ENCODE peak calls at places on chromosomes 2 and 18, in eight cellular contexts. One of them, this sample, is unnamed.

GRCh38 chr2:111140815-111141214 is 20.1 kb downstream of the BCL2L11 start:
- DNase-seq in BJ: no peak
- DNase-seq in IMR-90: no peak
- DNase-seq in PC-9: no peak
- DNase-seq in GM12864: no peak
- DNase-seq in left lung: no peak
- DNase-seq in neural progenitor cell: no peak
- DNase-seq in lung: no peak
- DNase-seq in this sample: no peak

GRCh38 chr18:70124139-70124538 is 81.3 kb downstream of the RTTN start:
- DNase-seq in BJ: no peak
- DNase-seq in IMR-90: no peak
- DNase-seq in PC-9: no peak
- DNase-seq in GM12864: no peak
- DNase-seq in left lung: no peak
- DNase-seq in neural progenitor cell: no peak
- DNase-seq in lung: no peak
- DNase-seq in this sample: no peak

GRCh38 chr2:160257015-160257741 is 57.1 kb upstream of the ITGB6 start:
- DNase-seq in BJ: no peak
- DNase-seq in IMR-90: no peak
- DNase-seq in PC-9: peak
- DNase-seq in GM12864: no peak
- DNase-seq in left lung: no peak
- DNase-seq in neural progenitor cell: no peak
- DNase-seq in lung: no peak
- DNase-seq in this sample: peak

GRCh38 chr2:159064446-159065301 is 96.2 kb downstream of the TANC1 start:
- DNase-seq in BJ: no peak
- DNase-seq in IMR-90: peak
- DNase-seq in PC-9: no peak
- DNase-seq in GM12864: no peak
- DNase-seq in left lung: no peak
- DNase-seq in neural progenitor cell: peak
- DNase-seq in lung: no peak
- DNase-seq in this sample: no peak

GRCh38 chr2:217794133-217794986 is 208.4 kb downstream of the TNS1 start:
- DNase-seq in BJ: no peak
- DNase-seq in IMR-90: no peak
- DNase-seq in PC-9: no peak
- DNase-seq in GM12864: no peak
- DNase-seq in left lung: no peak
- DNase-seq in neural progenitor cell: no peak
- DNase-seq in lung: peak
- DNase-seq in this sample: no peak

GRCh38 chr2:173130521-173131467 is 55.1 kb downstream of the MAP3K20 start:
- DNase-seq in BJ: no peak
- DNase-seq in IMR-90: no peak
- DNase-seq in PC-9: no peak
- DNase-seq in GM12864: no peak
- DNase-seq in left lung: no peak
- DNase-seq in neural progenitor cell: no peak
- DNase-seq in lung: no peak
- DNase-seq in this sample: no peak

GRCh38 chr2:71452565-71452964 is 796 bp upstream of the DYSF start:
- DNase-seq in BJ: no peak
- DNase-seq in IMR-90: peak
- DNase-seq in PC-9: peak
- DNase-seq in GM12864: no peak
- DNase-seq in left lung: peak
- DNase-seq in neural progenitor cell: peak
- DNase-seq in lung: no peak
- DNase-seq in this sample: no peak

GRCh38 chr2:44100351-44100750 is 68.3 kb upstream of the PPM1B start:
- DNase-seq in BJ: peak
- DNase-seq in IMR-90: peak
- DNase-seq in PC-9: peak
- DNase-seq in GM12864: no peak
- DNase-seq in left lung: no peak
- DNase-seq in neural progenitor cell: no peak
- DNase-seq in lung: peak
- DNase-seq in this sample: peak

GRCh38 chr2:202344178-202344577 is 31.9 kb upstream of the BMPR2 start:
- DNase-seq in BJ: no peak
- DNase-seq in IMR-90: peak
- DNase-seq in PC-9: no peak
- DNase-seq in GM12864: no peak
- DNase-seq in left lung: no peak
- DNase-seq in neural progenitor cell: no peak
- DNase-seq in lung: no peak
- DNase-seq in this sample: no peak

GRCh38 chr2:23617817-23618216 is 232.8 kb downstream of the KLHL29 start:
- DNase-seq in BJ: no peak
- DNase-seq in IMR-90: no peak
- DNase-seq in PC-9: no peak
- DNase-seq in GM12864: no peak
- DNase-seq in left lung: no peak
- DNase-seq in neural progenitor cell: no peak
- DNase-seq in lung: no peak
- DNase-seq in this sample: no peak

GRCh38 chr2:39517622-39518021 is 80.5 kb upstream of the MAP4K3 start:
- DNase-seq in BJ: no peak
- DNase-seq in IMR-90: no peak
- DNase-seq in PC-9: no peak
- DNase-seq in GM12864: no peak
- DNase-seq in left lung: no peak
- DNase-seq in neural progenitor cell: no peak
- DNase-seq in lung: no peak
- DNase-seq in this sample: no peak

GRCh38 chr2:15869396-15869795 is 71.0 kb upstream of the MYCN start:
- DNase-seq in BJ: no peak
- DNase-seq in IMR-90: no peak
- DNase-seq in PC-9: no peak
- DNase-seq in GM12864: no peak
- DNase-seq in left lung: no peak
- DNase-seq in neural progenitor cell: no peak
- DNase-seq in lung: no peak
- DNase-seq in this sample: no peak

GRCh38 chr2:47506024-47506423 is 103.1 kb downstream of the MSH2 start:
- DNase-seq in BJ: no peak
- DNase-seq in IMR-90: no peak
- DNase-seq in PC-9: no peak
- DNase-seq in GM12864: no peak
- DNase-seq in left lung: no peak
- DNase-seq in neural progenitor cell: no peak
- DNase-seq in lung: no peak
- DNase-seq in this sample: no peak

GRCh38 chr2:100831158-100831715 is 11.3 kb downstream of the NPAS2 start:
- DNase-seq in BJ: no peak
- DNase-seq in IMR-90: peak
- DNase-seq in PC-9: no peak
- DNase-seq in GM12864: no peak
- DNase-seq in left lung: no peak
- DNase-seq in neural progenitor cell: no peak
- DNase-seq in lung: no peak
- DNase-seq in this sample: no peak

GRCh38 chr2:33528551-33528950 is 52.1 kb downstream of the RASGRP3 start:
- DNase-seq in BJ: no peak
- DNase-seq in IMR-90: no peak
- DNase-seq in PC-9: no peak
- DNase-seq in GM12864: no peak
- DNase-seq in left lung: no peak
- DNase-seq in neural progenitor cell: no peak
- DNase-seq in lung: no peak
- DNase-seq in this sample: no peak

GRCh38 chr2:4354164-4354563 is 650.8 kb downstream of the DCDC2C start:
- DNase-seq in BJ: no peak
- DNase-seq in IMR-90: no peak
- DNase-seq in PC-9: no peak
- DNase-seq in GM12864: no peak
- DNase-seq in left lung: no peak
- DNase-seq in neural progenitor cell: no peak
- DNase-seq in lung: no peak
- DNase-seq in this sample: no peak

GRCh38 chr2:67446504-67446911 is 49.4 kb downstream of the ETAA1 start:
- DNase-seq in BJ: no peak
- DNase-seq in IMR-90: peak
- DNase-seq in PC-9: peak
- DNase-seq in GM12864: no peak
- DNase-seq in left lung: no peak
- DNase-seq in neural progenitor cell: no peak
- DNase-seq in lung: no peak
- DNase-seq in this sample: no peak

GRCh38 chr2:127105656-127106456 is 1.1 kb downstream of the BIN1 start:
- DNase-seq in BJ: no peak
- DNase-seq in IMR-90: peak
- DNase-seq in PC-9: peak
- DNase-seq in GM12864: no peak
- DNase-seq in left lung: peak
- DNase-seq in neural progenitor cell: peak
- DNase-seq in lung: no peak
- DNase-seq in this sample: no peak

GRCh38 chr2:168781191-168781818 is 21.1 kb upstream of the NOSTRIN start:
- DNase-seq in BJ: no peak
- DNase-seq in IMR-90: no peak
- DNase-seq in PC-9: no peak
- DNase-seq in GM12864: no peak
- DNase-seq in left lung: no peak
- DNase-seq in neural progenitor cell: no peak
- DNase-seq in lung: no peak
- DNase-seq in this sample: no peak

GRCh38 chr18:58572181-58572580 is 56.7 kb downstream of the ALPK2 start:
- DNase-seq in BJ: peak
- DNase-seq in IMR-90: peak
- DNase-seq in PC-9: no peak
- DNase-seq in GM12864: no peak
- DNase-seq in left lung: no peak
- DNase-seq in neural progenitor cell: no peak
- DNase-seq in lung: no peak
- DNase-seq in this sample: no peak

GRCh38 chr2:202643012-202643858 is 8.5 kb downstream of the FAM117B start:
- DNase-seq in BJ: no peak
- DNase-seq in IMR-90: no peak
- DNase-seq in PC-9: no peak
- DNase-seq in GM12864: no peak
- DNase-seq in left lung: no peak
- DNase-seq in neural progenitor cell: no peak
- DNase-seq in lung: no peak
- DNase-seq in this sample: no peak

GRCh38 chr2:12890481-12890980 is 173.8 kb downstream of the TRIB2 start:
- DNase-seq in BJ: no peak
- DNase-seq in IMR-90: no peak
- DNase-seq in PC-9: no peak
- DNase-seq in GM12864: no peak
- DNase-seq in left lung: no peak
- DNase-seq in neural progenitor cell: no peak
- DNase-seq in lung: no peak
- DNase-seq in this sample: no peak
- H3K4me3 ChIP-seq in BJ: no peak
- H3K4me3 ChIP-seq in IMR-90: no peak
- H3K4me3 ChIP-seq in PC-9: no peak
- H3K4me3 ChIP-seq in GM12864: no peak
- H3K4me3 ChIP-seq in left lung: no peak
- H3K4me3 ChIP-seq in neural progenitor cell: no peak
- H3K4me3 ChIP-seq in lung: no peak
- H3K4me3 ChIP-seq in this sample: no peak

GRCh38 chr2:74954500-74954874 is 4.0 kb upstream of the POLE4 start:
- DNase-seq in BJ: no peak
- DNase-seq in IMR-90: no peak
- DNase-seq in PC-9: no peak
- DNase-seq in GM12864: no peak
- DNase-seq in left lung: no peak
- DNase-seq in neural progenitor cell: no peak
- DNase-seq in lung: no peak
- DNase-seq in this sample: no peak

GRCh38 chr2:74959106-74959751 is 786 bp downstream of the POLE4 start:
- DNase-seq in BJ: no peak
- DNase-seq in IMR-90: no peak
- DNase-seq in PC-9: no peak
- DNase-seq in GM12864: no peak
- DNase-seq in left lung: peak
- DNase-seq in neural progenitor cell: no peak
- DNase-seq in lung: no peak
- DNase-seq in this sample: no peak

GRCh38 chr2:74953796-74954499 is 4.5 kb upstream of the POLE4 start:
- DNase-seq in BJ: no peak
- DNase-seq in IMR-90: no peak
- DNase-seq in PC-9: no peak
- DNase-seq in GM12864: no peak
- DNase-seq in left lung: no peak
- DNase-seq in neural progenitor cell: no peak
- DNase-seq in lung: no peak
- DNase-seq in this sample: no peak

GRCh38 chr2:74957886-74958276 is 562 bp upstream of the POLE4 start:
- DNase-seq in BJ: no peak
- DNase-seq in IMR-90: no peak
- DNase-seq in PC-9: no peak
- DNase-seq in GM12864: no peak
- DNase-seq in left lung: no peak
- DNase-seq in neural progenitor cell: no peak
- DNase-seq in lung: no peak
- DNase-seq in this sample: no peak

GRCh38 chr2:74958277-74959105 is at the start of gene POLE4:
- DNase-seq in BJ: peak
- DNase-seq in IMR-90: peak
- DNase-seq in PC-9: peak
- DNase-seq in GM12864: peak
- DNase-seq in left lung: peak
- DNase-seq in neural progenitor cell: peak
- DNase-seq in lung: peak
- DNase-seq in this sample: peak
- TF ChIP-seq CTCF in BJ: no peak
- TF ChIP-seq CTCF in IMR-90: no peak
- TF ChIP-seq CTCF in PC-9: no peak
- TF ChIP-seq CTCF in GM12864: no peak
- TF ChIP-seq CTCF in left lung: no peak
- TF ChIP-seq CTCF in neural progenitor cell: no peak
- TF ChIP-seq CTCF in lung: no peak
- TF ChIP-seq CTCF in this sample: no peak

DNA sequence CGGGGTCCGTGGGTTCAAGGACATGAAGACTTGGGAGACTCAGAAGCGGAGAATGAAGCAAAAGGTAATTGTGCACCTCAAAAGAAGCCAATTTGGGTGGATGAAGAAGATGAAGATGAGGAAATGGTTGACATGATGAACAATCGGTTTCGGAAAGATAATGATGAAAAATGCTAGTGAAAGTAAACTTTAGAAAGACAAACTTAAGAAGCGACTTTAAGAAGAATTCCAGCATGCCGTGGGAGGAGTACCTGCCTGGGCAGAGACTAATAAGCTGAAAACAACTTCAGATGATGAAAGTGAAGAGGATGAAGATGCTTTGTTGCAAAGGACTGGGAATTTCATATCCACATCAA is 43.5 kb downstream of the PSTPIP2 start:
- DNase-seq in BJ: no peak
- DNase-seq in IMR-90: no peak
- DNase-seq in PC-9: no peak
- DNase-seq in GM12864: no peak
- DNase-seq in left lung: no peak
- DNase-seq in neural progenitor cell: no peak
- DNase-seq in lung: no peak
- DNase-seq in this sample: no peak
- H3K4me3 ChIP-seq in BJ: peak
- H3K4me3 ChIP-seq in IMR-90: peak
- H3K4me3 ChIP-seq in PC-9: no peak
- H3K4me3 ChIP-seq in GM12864: peak
- H3K4me3 ChIP-seq in left lung: peak
- H3K4me3 ChIP-seq in neural progenitor cell: peak
- H3K4me3 ChIP-seq in lung: no peak
- H3K4me3 ChIP-seq in this sample: peak

GRCh38 chr2:188456114-188456909 is 164.6 kb downstream of the GULP1 start:
- DNase-seq in BJ: no peak
- DNase-seq in IMR-90: no peak
- DNase-seq in PC-9: no peak
- DNase-seq in GM12864: no peak
- DNase-seq in left lung: peak
- DNase-seq in neural progenitor cell: peak
- DNase-seq in lung: no peak
- DNase-seq in this sample: no peak
- TF ChIP-seq CTCF in BJ: no peak
- TF ChIP-seq CTCF in IMR-90: peak
- TF ChIP-seq CTCF in PC-9: no peak
- TF ChIP-seq CTCF in GM12864: peak
- TF ChIP-seq CTCF in left lung: no peak
- TF ChIP-seq CTCF in neural progenitor cell: peak
- TF ChIP-seq CTCF in lung: no peak
- TF ChIP-seq CTCF in this sample: peak

This sample was measured in retinal pigment epithelial cell.